ENCODE peak calls at places on chromosome 5, in eight cellular contexts. One of them, this sample, is unnamed.

GRCh38 chr5:34656700-34657549 is 797 bp downstream of the RAI14 start:
- DNase-seq in AG04450: no peak
- DNase-seq in adrenal gland: peak
- DNase-seq in right lobe of liver: peak
- DNase-seq in lower leg skin: no peak
- DNase-seq in tibial artery: no peak
- DNase-seq in Peyer's patch: no peak
- DNase-seq in fibroblast of lung: peak
- DNase-seq in this sample: no peak

GRCh38 chr5:170483701-170484458 is 19.9 kb upstream of the KCNIP1 start:
- DNase-seq in fibroblast of lung: peak
- DNase-seq in AG04450: no peak
- DNase-seq in tibial artery: no peak
- DNase-seq in lower leg skin: peak
- DNase-seq in Peyer's patch: no peak
- DNase-seq in adrenal gland: no peak
- DNase-seq in right lobe of liver: no peak
- DNase-seq in this sample: no peak

GRCh38 chr5:14039576-14039975 is 95.1 kb upstream of the DNAH5 start:
- DNase-seq in AG04450: no peak
- DNase-seq in adrenal gland: no peak
- DNase-seq in tibial artery: no peak
- DNase-seq in right lobe of liver: no peak
- DNase-seq in Peyer's patch: no peak
- DNase-seq in lower leg skin: no peak
- DNase-seq in fibroblast of lung: peak
- DNase-seq in this sample: no peak

GRCh38 chr5:95843733-95844223 is 21.3 kb upstream of the GLRX start:
- DNase-seq in fibroblast of lung: no peak
- DNase-seq in tibial artery: peak
- DNase-seq in adrenal gland: peak
- DNase-seq in Peyer's patch: no peak
- DNase-seq in lower leg skin: no peak
- DNase-seq in right lobe of liver: peak
- DNase-seq in AG04450: no peak
- DNase-seq in this sample: no peak

GRCh38 chr5:106094128-106094726 is 1576.5 kb downstream of the EFNA5 start:
- DNase-seq in right lobe of liver: no peak
- DNase-seq in Peyer's patch: no peak
- DNase-seq in lower leg skin: peak
- DNase-seq in tibial artery: no peak
- DNase-seq in adrenal gland: no peak
- DNase-seq in fibroblast of lung: peak
- DNase-seq in AG04450: peak
- DNase-seq in this sample: peak

GRCh38 chr5:124649548-124650501 is 96.6 kb downstream of the ZNF608 start:
- DNase-seq in AG04450: peak
- DNase-seq in right lobe of liver: peak
- DNase-seq in adrenal gland: peak
- DNase-seq in lower leg skin: peak
- DNase-seq in tibial artery: peak
- DNase-seq in Peyer's patch: peak
- DNase-seq in fibroblast of lung: peak
- DNase-seq in this sample: no peak

GRCh38 chr5:54743997-54744788 is 226.6 kb downstream of the SNX18 start:
- DNase-seq in Peyer's patch: peak
- DNase-seq in right lobe of liver: no peak
- DNase-seq in AG04450: peak
- DNase-seq in adrenal gland: no peak
- DNase-seq in fibroblast of lung: peak
- DNase-seq in lower leg skin: peak
- DNase-seq in tibial artery: no peak
- DNase-seq in this sample: no peak

GRCh38 chr5:143714629-143715028 is 97.3 kb upstream of the HMHB1 start:
- DNase-seq in adrenal gland: no peak
- DNase-seq in AG04450: no peak
- DNase-seq in tibial artery: no peak
- DNase-seq in right lobe of liver: no peak
- DNase-seq in lower leg skin: no peak
- DNase-seq in Peyer's patch: no peak
- DNase-seq in fibroblast of lung: peak
- DNase-seq in this sample: no peak

GRCh38 chr5:89281211-89281610 is 398.2 kb upstream of the MEF2C start:
- DNase-seq in lower leg skin: no peak
- DNase-seq in right lobe of liver: no peak
- DNase-seq in Peyer's patch: no peak
- DNase-seq in tibial artery: no peak
- DNase-seq in fibroblast of lung: no peak
- DNase-seq in AG04450: no peak
- DNase-seq in adrenal gland: no peak
- DNase-seq in this sample: no peak

GRCh38 chr5:133056891-133057290 is 5.1 kb downstream of the HSPA4 start:
- DNase-seq in fibroblast of lung: no peak
- DNase-seq in Peyer's patch: no peak
- DNase-seq in AG04450: no peak
- DNase-seq in adrenal gland: no peak
- DNase-seq in lower leg skin: no peak
- DNase-seq in right lobe of liver: no peak
- DNase-seq in tibial artery: no peak
- DNase-seq in this sample: no peak

GRCh38 chr5:150438873-150439546 is 10.5 kb downstream of the RPS14 start:
- DNase-seq in AG04450: no peak
- DNase-seq in adrenal gland: peak
- DNase-seq in lower leg skin: no peak
- DNase-seq in Peyer's patch: no peak
- DNase-seq in right lobe of liver: peak
- DNase-seq in tibial artery: no peak
- DNase-seq in fibroblast of lung: peak
- DNase-seq in this sample: no peak

GRCh38 chr5:2206244-2207108 is 323.8 kb upstream of the IRX4 start:
- DNase-seq in Peyer's patch: no peak
- DNase-seq in right lobe of liver: no peak
- DNase-seq in tibial artery: no peak
- DNase-seq in lower leg skin: no peak
- DNase-seq in adrenal gland: no peak
- DNase-seq in AG04450: no peak
- DNase-seq in fibroblast of lung: no peak
- DNase-seq in this sample: no peak

GRCh38 chr5:35195472-35195852 is 34.8 kb downstream of the PRLR start:
- DNase-seq in tibial artery: no peak
- DNase-seq in fibroblast of lung: no peak
- DNase-seq in AG04450: no peak
- DNase-seq in Peyer's patch: no peak
- DNase-seq in right lobe of liver: no peak
- DNase-seq in adrenal gland: no peak
- DNase-seq in lower leg skin: no peak
- DNase-seq in this sample: no peak

GRCh38 chr5:139383275-139383992 is at the start of gene SLC23A1:
- DNase-seq in tibial artery: no peak
- DNase-seq in AG04450: no peak
- DNase-seq in adrenal gland: no peak
- DNase-seq in right lobe of liver: peak
- DNase-seq in Peyer's patch: no peak
- DNase-seq in lower leg skin: no peak
- DNase-seq in fibroblast of lung: no peak
- DNase-seq in this sample: no peak

GRCh38 chr5:128800377-128800776 is 164.9 kb upstream of the SLC27A6 start:
- DNase-seq in Peyer's patch: no peak
- DNase-seq in fibroblast of lung: no peak
- DNase-seq in AG04450: no peak
- DNase-seq in right lobe of liver: no peak
- DNase-seq in tibial artery: no peak
- DNase-seq in adrenal gland: no peak
- DNase-seq in lower leg skin: no peak
- DNase-seq in this sample: no peak

GRCh38 chr5:84301535-84301934 is 83.1 kb downstream of the EDIL3 start:
- DNase-seq in AG04450: no peak
- DNase-seq in fibroblast of lung: peak
- DNase-seq in Peyer's patch: no peak
- DNase-seq in tibial artery: no peak
- DNase-seq in adrenal gland: no peak
- DNase-seq in right lobe of liver: no peak
- DNase-seq in lower leg skin: no peak
- DNase-seq in this sample: no peak

DNA sequence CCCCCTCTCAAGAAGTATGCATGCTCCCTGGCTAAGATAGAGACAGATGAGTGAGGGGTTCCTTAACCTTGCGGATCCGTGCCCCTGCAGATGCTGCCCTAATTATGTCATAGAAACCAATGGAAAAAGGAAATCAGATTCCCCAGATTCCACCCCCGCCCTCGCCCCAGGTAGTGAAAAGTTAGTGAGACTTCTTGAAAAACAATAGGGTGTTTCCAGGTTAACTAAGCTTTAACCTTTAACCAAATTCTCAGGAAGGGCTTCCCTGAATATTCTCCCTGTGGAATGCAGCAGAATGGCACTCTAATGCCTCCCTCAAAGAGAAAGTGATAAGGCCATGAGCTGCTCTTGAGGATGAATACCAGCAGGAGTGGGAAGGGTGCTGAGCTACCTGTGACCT is 116.0 kb upstream of the RANBP3L start:
- DNase-seq in fibroblast of lung: no peak
- DNase-seq in AG04450: no peak
- DNase-seq in lower leg skin: no peak
- DNase-seq in Peyer's patch: no peak
- DNase-seq in right lobe of liver: no peak
- DNase-seq in adrenal gland: no peak
- DNase-seq in tibial artery: no peak
- DNase-seq in this sample: no peak
- TF ChIP-seq CTCF in fibroblast of lung: no peak
- TF ChIP-seq CTCF in AG04450: no peak
- TF ChIP-seq CTCF in lower leg skin: no peak
- TF ChIP-seq CTCF in Peyer's patch: no peak
- TF ChIP-seq CTCF in right lobe of liver: no peak
- TF ChIP-seq CTCF in adrenal gland: no peak
- TF ChIP-seq CTCF in tibial artery: no peak
- TF ChIP-seq CTCF in this sample: no peak

GRCh38 chr5:130110333-130110732 is 206.1 kb downstream of the CHSY3 start:
- DNase-seq in fibroblast of lung: peak
- DNase-seq in right lobe of liver: no peak
- DNase-seq in lower leg skin: no peak
- DNase-seq in adrenal gland: no peak
- DNase-seq in AG04450: no peak
- DNase-seq in tibial artery: no peak
- DNase-seq in Peyer's patch: no peak
- DNase-seq in this sample: no peak

GRCh38 chr5:130112246-130112645 is 208.0 kb downstream of the CHSY3 start:
- DNase-seq in AG04450: no peak
- DNase-seq in adrenal gland: no peak
- DNase-seq in lower leg skin: no peak
- DNase-seq in right lobe of liver: no peak
- DNase-seq in tibial artery: no peak
- DNase-seq in fibroblast of lung: no peak
- DNase-seq in Peyer's patch: no peak
- DNase-seq in this sample: no peak

GRCh38 chr5:130104895-130105684 is 200.8 kb downstream of the CHSY3 start:
- DNase-seq in adrenal gland: no peak
- DNase-seq in right lobe of liver: no peak
- DNase-seq in tibial artery: no peak
- DNase-seq in fibroblast of lung: peak
- DNase-seq in Peyer's patch: no peak
- DNase-seq in AG04450: no peak
- DNase-seq in lower leg skin: no peak
- DNase-seq in this sample: no peak

GRCh38 chr5:130111723-130112122 is 207.5 kb downstream of the CHSY3 start:
- DNase-seq in right lobe of liver: no peak
- DNase-seq in adrenal gland: no peak
- DNase-seq in fibroblast of lung: no peak
- DNase-seq in Peyer's patch: no peak
- DNase-seq in lower leg skin: no peak
- DNase-seq in AG04450: no peak
- DNase-seq in tibial artery: no peak
- DNase-seq in this sample: no peak

GRCh38 chr5:130109152-130109551 is 204.9 kb downstream of the CHSY3 start:
- DNase-seq in fibroblast of lung: peak
- DNase-seq in Peyer's patch: no peak
- DNase-seq in AG04450: no peak
- DNase-seq in right lobe of liver: no peak
- DNase-seq in tibial artery: no peak
- DNase-seq in lower leg skin: no peak
- DNase-seq in adrenal gland: no peak
- DNase-seq in this sample: no peak
- TF ChIP-seq CTCF in fibroblast of lung: peak
- TF ChIP-seq CTCF in Peyer's patch: peak
- TF ChIP-seq CTCF in AG04450: peak
- TF ChIP-seq CTCF in right lobe of liver: peak
- TF ChIP-seq CTCF in tibial artery: peak
- TF ChIP-seq CTCF in lower leg skin: no peak
- TF ChIP-seq CTCF in adrenal gland: peak
- TF ChIP-seq CTCF in this sample: peak

GRCh38 chr5:10333154-10334006 is 20.1 kb upstream of the MARCHF6 start:
- DNase-seq in Peyer's patch: no peak
- DNase-seq in fibroblast of lung: peak
- DNase-seq in AG04450: no peak
- DNase-seq in tibial artery: peak
- DNase-seq in right lobe of liver: peak
- DNase-seq in adrenal gland: peak
- DNase-seq in lower leg skin: no peak
- DNase-seq in this sample: no peak
- TF ChIP-seq CTCF in Peyer's patch: peak
- TF ChIP-seq CTCF in fibroblast of lung: no peak
- TF ChIP-seq CTCF in AG04450: no peak
- TF ChIP-seq CTCF in tibial artery: peak
- TF ChIP-seq CTCF in right lobe of liver: no peak
- TF ChIP-seq CTCF in adrenal gland: no peak
- TF ChIP-seq CTCF in lower leg skin: no peak
- TF ChIP-seq CTCF in this sample: peak

DNA sequence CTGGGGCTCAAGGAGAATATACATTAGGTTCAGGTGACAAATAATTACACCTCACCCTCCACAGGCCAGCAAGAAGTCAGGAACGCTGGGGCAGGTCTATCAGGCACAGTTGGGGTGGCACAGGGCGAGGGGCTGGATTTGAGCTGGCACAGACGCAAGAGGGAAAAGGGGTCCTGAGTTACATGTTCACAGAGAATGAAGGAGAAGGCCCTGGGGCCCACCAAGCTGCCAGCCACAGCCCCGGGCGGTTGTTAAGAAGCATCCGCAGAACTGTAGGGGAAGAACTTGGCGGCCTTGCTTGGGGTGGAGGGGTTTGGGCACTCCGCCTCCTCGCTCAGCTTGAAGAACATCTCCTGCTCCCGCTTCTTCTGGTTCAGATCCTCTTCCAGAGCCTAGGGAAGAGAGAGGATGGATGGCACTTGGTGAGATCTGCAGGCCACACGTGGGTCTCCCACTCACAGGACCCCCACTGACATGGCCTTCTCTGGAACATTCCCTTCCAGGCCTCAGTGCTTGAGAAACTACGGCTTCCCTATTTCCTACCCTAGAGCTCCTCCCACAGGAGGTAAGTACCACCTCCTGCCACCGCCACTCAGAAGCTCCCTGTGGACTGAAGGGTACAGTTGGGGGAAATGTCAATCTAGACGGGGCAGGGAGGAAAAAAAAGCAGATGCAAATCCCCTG is 38.3 kb upstream of the FBXW11 start:
- DNase-seq in adrenal gland: no peak
- DNase-seq in AG04450: no peak
- DNase-seq in Peyer's patch: no peak
- DNase-seq in tibial artery: no peak
- DNase-seq in right lobe of liver: no peak
- DNase-seq in lower leg skin: no peak
- DNase-seq in fibroblast of lung: no peak
- DNase-seq in this sample: no peak
- TF ChIP-seq CTCF in adrenal gland: no peak
- TF ChIP-seq CTCF in AG04450: no peak
- TF ChIP-seq CTCF in Peyer's patch: no peak
- TF ChIP-seq CTCF in tibial artery: no peak
- TF ChIP-seq CTCF in right lobe of liver: no peak
- TF ChIP-seq CTCF in lower leg skin: no peak
- TF ChIP-seq CTCF in fibroblast of lung: no peak
- TF ChIP-seq CTCF in this sample: no peak

GRCh38 chr5:102561894-102562760 is 63.3 kb upstream of the SLCO6A1 start:
- DNase-seq in tibial artery: no peak
- DNase-seq in lower leg skin: no peak
- DNase-seq in right lobe of liver: no peak
- DNase-seq in AG04450: no peak
- DNase-seq in Peyer's patch: no peak
- DNase-seq in adrenal gland: no peak
- DNase-seq in fibroblast of lung: no peak
- DNase-seq in this sample: no peak
- TF ChIP-seq CTCF in tibial artery: peak
- TF ChIP-seq CTCF in lower leg skin: no peak
- TF ChIP-seq CTCF in right lobe of liver: peak
- TF ChIP-seq CTCF in AG04450: peak
- TF ChIP-seq CTCF in Peyer's patch: peak
- TF ChIP-seq CTCF in adrenal gland: peak
- TF ChIP-seq CTCF in fibroblast of lung: peak
- TF ChIP-seq CTCF in this sample: peak

This sample was measured in RWPE2.